ENCODE peak calls at places on chromosomes 4 and X, in six cellular contexts. B is cardiac muscle cell, T is H9, L is right cardiac atrium, F is uterus, U is IMR-90. O is an unnamed sample.

GRCh38 chrX:16869393-16870094 is 618 bp downstream of the RBBP7 start:
- DNase-seq in F (no peak), B (peak; percentile 75), L (no peak), T (peak; percentile 58), U (peak; percentile 18), O (peak; percentile 36)

GRCh38 chrX:34338046-34338445 is 205.9 kb upstream of the FAM47A start:
- DNase-seq in F (no peak), T (no peak), L (no peak), B (no peak), U (no peak), O (no peak)

GRCh38 chr4:84146300-84146942 is 352.7 kb downstream of the NKX6-1 start:
- DNase-seq in B (no peak), L (no peak), F (no peak), U (no peak), T (no peak), O (no peak)

GRCh38 chr4:11904117-11904535 is 475.4 kb upstream of the HS3ST1 start:
- DNase-seq in F (peak; percentile 47), U (no peak), T (no peak), L (peak; percentile 82), B (no peak), O (peak; percentile 15)

GRCh38 chr4:182917182-182918043 is at the start of gene DCTD:
- DNase-seq in L (peak; percentile 93), T (peak; percentile 80), B (peak; percentile 84), F (peak; percentile 76), U (peak; percentile 65), O (peak; percentile 82)

GRCh38 chr4:23903859-23904438 is 14.1 kb upstream of the PPARGC1A start:
- DNase-seq in U (no peak), T (no peak), F (no peak), L (no peak), B (no peak), O (no peak)

GRCh38 chrX:22203186-22203585 is 69.5 kb upstream of the CBLL2 start:
- DNase-seq in T (no peak), U (no peak), F (no peak), L (no peak), B (no peak), O (no peak)

GRCh38 chr4:49032440-49033161 is 46.5 kb downstream of the CWH43 start:
- DNase-seq in B (no peak), U (peak; percentile 6), L (no peak), F (no peak), T (no peak), O (no peak)

GRCh38 chrX:45850775-45851433 is 650.2 kb upstream of the DIPK2B start:
- DNase-seq in F (peak; percentile 19), L (peak; percentile 41), U (peak; percentile 28), T (peak; percentile 30), B (peak; percentile 17), O (no peak)

DNA sequence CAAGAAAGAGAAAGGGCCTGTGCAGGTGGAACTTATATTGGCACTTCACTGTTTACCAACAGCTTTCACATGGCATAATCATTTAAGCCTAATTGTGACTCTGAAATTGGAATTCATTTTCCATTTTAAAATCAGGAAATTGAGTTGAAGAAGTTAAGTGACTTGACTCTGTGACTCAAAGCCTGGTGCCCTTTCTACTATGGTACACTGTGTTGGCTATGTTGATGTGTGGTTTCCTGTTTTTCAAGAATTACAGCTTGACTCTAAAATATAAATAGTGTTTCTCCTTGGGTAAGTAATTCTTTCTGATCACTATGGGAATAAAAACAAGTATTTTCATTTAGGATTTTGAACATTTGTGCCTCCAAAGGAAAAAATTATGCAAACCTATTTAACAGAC is 4.3 kb downstream of the AFF1 start:
- DNase-seq in B (no peak), L (no peak), U (no peak), T (no peak), F (no peak), O (peak; percentile 15)
- H3K4me1 ChIP-seq in B (peaks cover 12% of the 10 kb centered on the region), L (peaks cover 14% of the 10 kb centered on the region), U (peaks cover 14% of the 10 kb centered on the region), T (peaks cover 3% of the 10 kb centered on the region), F (no peaks in the 10 kb centered on the region), O (peaks cover 81% of the 10 kb centered on the region)

DNA sequence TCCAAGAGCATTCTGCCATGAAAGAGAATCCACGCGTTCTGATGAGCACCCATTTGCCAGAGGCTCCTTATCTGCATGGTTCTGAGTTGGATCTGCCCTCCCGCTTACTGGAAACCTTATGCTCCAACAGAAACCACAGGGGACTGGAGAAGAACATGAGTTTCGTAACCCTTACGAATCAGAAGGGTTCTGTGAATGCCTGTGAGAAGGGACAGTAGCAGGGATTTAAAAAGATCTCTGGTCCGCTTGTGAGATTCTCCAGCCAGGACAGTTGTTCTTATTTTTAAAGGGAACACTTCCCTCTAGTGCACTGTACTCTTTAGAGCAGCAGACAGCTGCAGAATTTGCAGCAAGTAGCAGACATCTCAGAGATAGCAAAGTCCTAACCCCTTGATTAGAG is 22.5 kb upstream of the CENPU start:
- DNase-seq in U (peak; percentile 47), F (peak; percentile 34), T (no peak), B (no peak), L (no peak), O (no peak)
- H3K4me1 ChIP-seq in U (peaks cover 4% of the 10 kb centered on the region), F (no peaks in the 10 kb centered on the region), T (no peaks in the 10 kb centered on the region), B (peaks cover 1% of the 10 kb centered on the region), L (no peaks in the 10 kb centered on the region), O (no peaks in the 10 kb centered on the region)

DNA sequence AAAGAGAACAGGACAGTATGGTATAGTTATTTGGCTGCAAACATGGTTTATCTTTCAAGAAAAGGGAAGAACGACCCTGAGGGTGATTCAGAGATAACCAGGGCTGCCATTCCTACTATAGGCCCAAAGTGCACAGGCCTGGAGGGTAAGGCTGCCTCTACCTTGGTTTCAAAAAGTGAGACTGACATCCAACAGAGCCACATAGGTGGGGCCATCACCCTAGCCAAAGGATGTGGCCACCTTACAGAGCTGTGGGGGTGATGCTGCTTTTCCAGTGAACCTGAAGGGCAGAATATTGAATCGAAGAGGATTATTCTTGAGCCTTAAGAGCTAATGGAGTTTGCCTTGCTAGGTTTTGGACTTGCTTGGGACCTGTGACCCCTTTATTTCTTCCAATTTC is 15.7 kb downstream of the SH2D1A start:
- DNase-seq in T (no peak), L (no peak), B (no peak), F (no peak), U (no peak), O (no peak)
- H3K4me1 ChIP-seq in T (no peaks in the 10 kb centered on the region), L (no peaks in the 10 kb centered on the region), B (no peaks in the 10 kb centered on the region), F (no peaks in the 10 kb centered on the region), U (no peaks in the 10 kb centered on the region), O (no peaks in the 10 kb centered on the region)

GRCh38 chr4:15738877-15739276 is 36.0 kb downstream of the BST1 start:
- DNase-seq in U (peak; percentile 21), F (no peak), T (no peak), L (no peak), B (no peak), O (no peak)

GRCh38 chr4:15744016-15744415 is 34.1 kb upstream of the CD38 start:
- DNase-seq in L (no peak), U (peak; percentile 55), B (no peak), F (no peak), T (no peak), O (no peak)

GRCh38 chr4:15740764-15741404 is 37.2 kb upstream of the CD38 start:
- DNase-seq in T (no peak), U (no peak), F (no peak), L (no peak), B (no peak), O (no peak)

GRCh38 chr4:15742637-15743036 is 35.5 kb upstream of the CD38 start:
- DNase-seq in U (no peak), F (no peak), L (no peak), T (no peak), B (no peak), O (no peak)

GRCh38 chr4:15742083-15742582 is 36.0 kb upstream of the CD38 start:
- DNase-seq in L (no peak), B (no peak), T (no peak), F (no peak), U (no peak), O (no peak)
- H3K4me1 ChIP-seq in L (no peaks in the 10 kb centered on the region), B (no peaks in the 10 kb centered on the region), T (no peaks in the 10 kb centered on the region), F (no peaks in the 10 kb centered on the region), U (peaks cover 2% of the 10 kb centered on the region), O (no peaks in the 10 kb centered on the region)

GRCh38 chrX:13689519-13690211 is 737 bp downstream of the RAB9A start:
- DNase-seq in L (no peak), B (peak; percentile 36), U (peak; percentile 40), F (no peak), T (no peak), O (no peak)
- H3K4me1 ChIP-seq in L (peaks cover 6% of the 10 kb centered on the region), B (peaks cover 28% of the 10 kb centered on the region), U (peaks cover 7% of the 10 kb centered on the region), F (no peaks in the 10 kb centered on the region), T (peaks cover 10% of the 10 kb centered on the region), O (peaks cover 35% of the 10 kb centered on the region)